ENCODE peak calls at places on chromosomes 1 and 21, in nine cellular contexts. Z is aorta, W is transverse colon, H is MG63, U is pancreas, G is BJ, C is lower leg skin, Q is neuronal stem cell, B is body of pancreas. E is an unnamed sample.

GRCh38 chr1:8137406-8138244 is 111.5 kb upstream of the ERRFI1 start:
- DNase-seq in Z (peak; percentile 75), W (no peak), H (peak; percentile 91), U (no peak), G (peak; percentile 98), C (peak; percentile 60), Q (no peak), B (peak; percentile 16), E (no peak)

GRCh38 chr21:37505963-37506362 is 139.4 kb downstream of the DYRK1A start:
- DNase-seq in Z (no peak), W (no peak), H (no peak), U (no peak), G (no peak), C (no peak), Q (no peak), B (no peak), E (no peak)

GRCh38 chr1:111271464-111271801 is 19.2 kb upstream of the CHIA start:
- DNase-seq in Z (no peak), W (no peak), H (no peak), U (no peak), G (no peak), C (no peak), Q (no peak), B (no peak), E (no peak)

GRCh38 chr1:60988827-60989363 is 93.5 kb upstream of the NFIA start:
- DNase-seq in Z (no peak), W (no peak), H (no peak), U (no peak), G (no peak), C (no peak), Q (no peak), B (no peak), E (no peak)

GRCh38 chr1:47725732-47726495 is 271.3 kb downstream of the TRABD2B start:
- DNase-seq in Z (peak; percentile 86), W (peak; percentile 90), H (peak; percentile 63), U (peak; percentile 56), G (no peak), C (peak; percentile 72), Q (peak; percentile 69), B (peak; percentile 85), E (peak; percentile 75)

GRCh38 chr1:22350171-22350961 is 101.3 kb upstream of the ZBTB40 start:
- DNase-seq in Z (no peak), W (no peak), H (no peak), U (no peak), G (no peak), C (no peak), Q (no peak), B (no peak), E (no peak)

GRCh38 chr1:24955161-24955560 is 25.1 kb upstream of the RUNX3 start:
- DNase-seq in Z (no peak), W (no peak), H (no peak), U (no peak), G (peak; percentile 33), C (no peak), Q (no peak), B (no peak), E (no peak)

GRCh38 chr1:230285351-230285750 is 140.8 kb downstream of the PGBD5 start:
- DNase-seq in Z (no peak), W (no peak), H (no peak), U (no peak), G (no peak), C (no peak), Q (no peak), B (no peak), E (no peak)

GRCh38 chr1:38297852-38298251 is 251.3 kb upstream of the POU3F1 start:
- DNase-seq in Z (no peak), W (no peak), H (no peak), U (no peak), G (no peak), C (no peak), Q (no peak), B (no peak), E (no peak)

GRCh38 chr1:205961970-205962820 is 18.9 kb upstream of the SLC26A9 start:
- DNase-seq in Z (peak; percentile 53), W (no peak), H (peak; percentile 43), U (no peak), G (no peak), C (no peak), Q (no peak), B (peak; percentile 25), E (peak; percentile 89)

GRCh38 chr1:234164098-234164709 is 209.1 kb upstream of the COA6 start:
- DNase-seq in Z (no peak), W (no peak), H (no peak), U (no peak), G (no peak), C (no peak), Q (no peak), B (no peak), E (no peak)

GRCh38 chr21:33558777-33559421 is 16.1 kb downstream of the SON start:
- DNase-seq in Z (no peak), W (no peak), H (no peak), U (no peak), G (no peak), C (no peak), Q (no peak), B (no peak), E (no peak)

GRCh38 chr1:13948851-13949490 is 249.0 kb downstream of the PRDM2 start:
- DNase-seq in Z (peak; percentile 50), W (no peak), H (peak; percentile 28), U (no peak), G (no peak), C (peak; percentile 68), Q (no peak), B (peak; percentile 26), E (no peak)

GRCh38 chr1:25549273-25550154 is 6.1 kb downstream of the LDLRAP1 start:
- DNase-seq in Z (peak; percentile 77), W (peak; percentile 92), H (peak; percentile 29), U (peak; percentile 54), G (no peak), C (no peak), Q (no peak), B (peak; percentile 67), E (peak; percentile 51)

GRCh38 chr1:43423672-43424550 is 29.8 kb downstream of the HYI start:
- DNase-seq in Z (no peak), W (peak; percentile 46), H (no peak), U (no peak), G (no peak), C (no peak), Q (no peak), B (no peak), E (no peak)

GRCh38 chr1:167629681-167630567 is at the start of gene RCSD1:
- DNase-seq in Z (peak; percentile 64), W (peak; percentile 56), H (peak; percentile 19), U (no peak), G (no peak), C (no peak), Q (no peak), B (peak; percentile 9), E (no peak)

DNA sequence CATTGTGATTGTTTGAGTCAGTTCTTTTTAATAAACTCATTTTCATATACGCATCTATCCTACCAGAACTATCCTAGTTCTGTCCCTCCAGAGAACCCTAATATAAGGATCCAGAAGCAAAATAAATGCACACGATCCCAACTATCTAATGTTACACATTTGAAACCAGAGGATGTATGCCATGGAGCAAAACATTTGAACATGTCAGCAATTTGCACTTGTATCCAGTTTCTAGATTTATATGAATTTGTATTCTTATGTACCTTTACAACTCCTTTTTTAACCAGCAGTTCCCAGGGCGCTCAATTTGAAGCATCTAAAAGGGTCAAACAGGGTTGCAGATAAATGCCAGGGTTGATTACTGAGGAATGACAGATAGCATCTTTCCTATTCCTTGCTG is 2.1 kb downstream of the EXTL2 start:
- DNase-seq in Z (no peak), W (no peak), H (no peak), U (no peak), G (no peak), C (no peak), Q (no peak), B (no peak), E (no peak)
- H3K4me3 ChIP-seq in Z (no peak overlapping the region), W (no peak overlapping the region), H (no peak overlapping the region), U (no peak overlapping the region), G (no peak overlapping the region), C (no peak overlapping the region), Q (no peak overlapping the region), B (no peak overlapping the region), E (no peak overlapping the region)

GRCh38 chr21:45019076-45019886 is 55.1 kb upstream of the ADARB1 start:
- DNase-seq in Z (peak; percentile 77), W (peak; percentile 8), H (no peak), U (no peak), G (no peak), C (no peak), Q (no peak), B (peak; percentile 7), E (no peak)
- H3K4me3 ChIP-seq in Z (no peak overlapping the region), W (peak overlapping the region; percentile 23), H (no peak overlapping the region), U (no peak overlapping the region), G (peak overlapping the region; percentile 10), C (no peak overlapping the region), Q (no peak overlapping the region), B (no peak overlapping the region), E (no peak overlapping the region)

DNA sequence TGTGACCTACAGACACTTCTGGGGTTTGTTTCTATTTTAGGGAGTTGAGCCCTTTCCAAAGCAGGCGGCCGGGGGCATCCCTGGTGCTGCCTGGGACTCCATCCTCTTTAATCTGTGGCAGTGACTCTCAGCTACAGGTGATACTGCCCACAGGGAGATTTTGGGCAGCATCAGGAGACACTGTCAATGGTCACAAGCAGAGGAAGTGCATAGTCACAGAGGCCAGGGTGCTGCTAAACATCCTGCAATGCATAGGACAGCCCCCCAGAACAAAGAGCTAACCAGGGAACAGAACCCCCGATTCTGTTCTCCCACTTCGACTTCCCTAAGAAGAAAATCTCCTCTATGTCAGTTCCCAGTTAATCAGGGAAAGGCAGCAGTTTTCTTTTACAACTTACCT is 66.2 kb downstream of the TEX35 start:
- DNase-seq in Z (no peak), W (no peak), H (no peak), U (no peak), G (no peak), C (no peak), Q (no peak), B (no peak), E (no peak)
- H3K4me3 ChIP-seq in Z (no peak overlapping the region), W (no peak overlapping the region), H (no peak overlapping the region), U (no peak overlapping the region), G (no peak overlapping the region), C (no peak overlapping the region), Q (no peak overlapping the region), B (no peak overlapping the region), E (no peak overlapping the region)

DNA sequence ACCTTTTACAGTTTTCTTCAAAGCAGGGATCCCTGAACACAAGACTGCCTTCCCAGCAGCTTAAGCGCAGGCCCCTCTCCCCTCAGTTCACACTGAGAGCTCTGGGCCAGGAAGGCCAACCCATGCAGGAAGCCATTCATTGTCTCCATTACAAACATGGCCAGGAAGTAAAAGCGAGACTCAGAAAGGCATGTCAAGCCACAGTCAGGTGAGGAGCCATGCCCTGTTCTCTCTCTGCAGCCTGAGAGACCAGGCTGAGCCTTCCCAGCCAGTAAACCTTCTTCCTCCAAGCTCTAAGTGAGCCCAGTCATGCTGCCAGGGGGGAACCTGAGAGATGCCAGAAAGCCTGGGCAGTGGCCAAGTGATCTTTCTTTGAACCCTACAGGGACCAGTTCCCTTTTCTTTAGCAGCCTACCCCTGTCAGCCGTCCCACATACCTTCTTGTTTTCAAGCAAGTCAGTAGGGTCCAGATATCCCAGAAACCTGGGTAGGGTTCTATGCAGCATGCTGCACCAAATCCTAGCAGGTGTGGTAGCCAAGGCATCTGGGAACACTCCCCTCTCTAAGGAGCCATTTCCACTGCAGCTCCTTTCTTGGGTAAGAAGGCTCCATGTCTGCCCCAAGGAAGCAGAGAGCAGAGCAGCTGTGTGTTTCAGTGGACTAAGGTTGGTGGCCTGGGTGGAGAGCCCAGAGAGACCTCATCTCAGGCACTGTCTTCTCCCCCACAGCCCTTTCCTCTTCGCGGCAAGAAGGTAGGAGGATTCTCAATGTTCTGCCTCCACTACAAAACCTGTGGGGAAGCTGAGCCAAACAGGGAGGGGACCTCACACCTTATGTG is 974 bp downstream of the TRAF3IP3 start:
- DNase-seq in Z (peak; percentile 68), W (peak; percentile 29), H (no peak), U (no peak), G (no peak), C (no peak), Q (no peak), B (no peak), E (peak; percentile 46)
- H3K4me3 ChIP-seq in Z (no peak overlapping the region), W (no peak overlapping the region), H (no peak overlapping the region), U (no peak overlapping the region), G (no peak overlapping the region), C (no peak overlapping the region), Q (no peak overlapping the region), B (no peak overlapping the region), E (peak overlapping the region; percentile 14)

E was measured in lung.